ENCODE peak calls at places on chromosome 6, in six cellular contexts. X is K562, S is GM12878, Z is HL-60, I is H1, Q is HepG2. T is an unnamed sample.

GRCh38 chr6:13368716-13369115 is 40.4 kb upstream of the TBC1D7 start:
- DNase-seq in X (no peak), S (no peak), Z (no peak), I (no peak), Q (no peak), T (no peak)

GRCh38 chr6:4914412-4915159 is 89.3 kb downstream of the RPP40 start:
- DNase-seq in X (no peak), S (no peak), Z (no peak), I (no peak), Q (no peak), T (no peak)

GRCh38 chr6:99589290-99589672 is 17.4 kb upstream of the PRDM13 start:
- DNase-seq in X (no peak), S (no peak), Z (no peak), I (peak; percentile 58), Q (no peak), T (peak; percentile 65)

GRCh38 chr6:71419954-71420692 is 131.5 kb downstream of the OGFRL1 start:
- DNase-seq in X (no peak), S (no peak), Z (no peak), I (no peak), Q (no peak), T (peak; percentile 75)

GRCh38 chr6:70336976-70337375 is 34.1 kb upstream of the COL9A1 start:
- DNase-seq in X (no peak), S (no peak), Z (no peak), I (no peak), Q (no peak), T (no peak)

GRCh38 chr6:135251416-135251815 is 70.3 kb downstream of the MYB start:
- DNase-seq in X (no peak), S (no peak), Z (no peak), I (no peak), Q (peak; percentile 88), T (no peak)

GRCh38 chr6:130843575-130844320 is 16.5 kb downstream of the SMLR1 start:
- DNase-seq in X (peak; percentile 32), S (peak; percentile 9), Z (no peak), I (no peak), Q (peak; percentile 74), T (peak; percentile 17)

GRCh38 chr6:6646859-6647258 is 58.3 kb downstream of the LY86 start:
- DNase-seq in X (peak; percentile 39), S (no peak), Z (no peak), I (no peak), Q (no peak), T (no peak)

GRCh38 chr6:157410088-157410487 is 29.1 kb downstream of the ZDHHC14 start:
- DNase-seq in X (no peak), S (no peak), Z (no peak), I (no peak), Q (no peak), T (no peak)

GRCh38 chr6:142902636-142903053 is 42.3 kb downstream of the HIVEP2 start:
- DNase-seq in X (peak; percentile 27), S (peak; percentile 67), Z (no peak), I (no peak), Q (peak; percentile 85), T (peak; percentile 19)

GRCh38 chr6:162099685-162100084 is 627.9 kb downstream of the PRKN start:
- DNase-seq in X (no peak), S (no peak), Z (peak; percentile 79), I (no peak), Q (peak; percentile 42), T (no peak)

GRCh38 chr6:158737082-158737709 is 82.0 kb downstream of the EZR start:
- DNase-seq in X (no peak), S (no peak), Z (no peak), I (no peak), Q (no peak), T (no peak)

GRCh38 chr6:38188677-38189335 is 369.3 kb downstream of the ZFAND3 start:
- DNase-seq in X (no peak), S (no peak), Z (no peak), I (no peak), Q (no peak), T (no peak)

GRCh38 chr6:138461647-138462046 is 37.6 kb downstream of the NHSL1 start:
- DNase-seq in X (no peak), S (no peak), Z (no peak), I (no peak), Q (no peak), T (no peak)

GRCh38 chr6:132052096-132052495 is 100.9 kb upstream of the CCN2 start:
- DNase-seq in X (no peak), S (no peak), Z (no peak), I (no peak), Q (no peak), T (no peak)

GRCh38 chr6:150857062-150857905 is 8.2 kb upstream of the MTHFD1L start:
- DNase-seq in X (no peak), S (no peak), Z (no peak), I (no peak), Q (peak; percentile 15), T (no peak)

GRCh38 chr6:138734585-138734984 is 39.0 kb upstream of the CCDC28A start:
- DNase-seq in X (no peak), S (no peak), Z (no peak), I (no peak), Q (no peak), T (no peak)

GRCh38 chr6:130233332-130233731 is 10.6 kb upstream of the SAMD3 start:
- DNase-seq in X (no peak), S (no peak), Z (no peak), I (no peak), Q (no peak), T (no peak)

GRCh38 chr6:51542466-51542865 is 544.9 kb downstream of the PKHD1 start:
- DNase-seq in X (no peak), S (no peak), Z (no peak), I (no peak), Q (no peak), T (no peak)

GRCh38 chr6:124872361-124873065 is 89.7 kb upstream of the RNF217 start:
- DNase-seq in X (no peak), S (peak; percentile 20), Z (no peak), I (no peak), Q (no peak), T (no peak)

GRCh38 chr6:18405477-18406293 is 18.5 kb downstream of the RNF144B start:
- DNase-seq in X (no peak), S (no peak), Z (no peak), I (no peak), Q (no peak), T (no peak)

GRCh38 chr6:3585320-3585935 is 128.6 kb upstream of the SLC22A23 start:
- DNase-seq in X (no peak), S (no peak), Z (no peak), I (no peak), Q (no peak), T (no peak)
- H3K27ac ChIP-seq in X (no peak overlapping the region), S (no peak overlapping the region), Z (no peak overlapping the region), I (no peak overlapping the region), Q (no peak overlapping the region), T (no peak overlapping the region)

DNA sequence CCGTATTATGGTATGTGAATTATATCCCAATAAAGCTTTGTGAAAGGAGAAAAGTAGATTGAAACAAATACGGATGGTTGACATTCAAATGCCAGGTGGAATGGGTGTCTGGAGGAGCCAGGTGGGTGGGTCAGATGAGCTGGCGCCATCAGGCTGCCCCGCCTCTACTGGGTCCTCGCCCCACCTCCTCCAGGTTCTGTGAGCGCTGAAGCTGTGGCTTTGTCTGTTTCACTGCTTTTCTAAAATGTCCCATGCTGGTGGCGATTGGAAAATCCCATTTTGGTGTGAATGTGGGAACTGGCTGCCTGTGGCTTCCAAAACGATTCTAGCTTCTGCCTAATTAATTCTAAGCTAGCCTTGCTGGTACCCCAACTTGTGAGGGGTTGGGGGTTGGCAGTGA is 16.5 kb downstream of the DUSP22 start:
- DNase-seq in X (no peak), S (no peak), Z (no peak), I (no peak), Q (no peak), T (no peak)
- TF ChIP-seq GABPA in X (no peak), S (no peak), Z (no peak), I (no peak), Q (no peak), T (no peak)

GRCh38 chr6:118383924-118384323 is 164.2 kb upstream of the PLN start:
- DNase-seq in X (no peak), S (no peak), Z (no peak), I (no peak), Q (no peak), T (no peak)

GRCh38 chr6:118382126-118382525 is 166.0 kb upstream of the PLN start:
- DNase-seq in X (no peak), S (no peak), Z (no peak), I (no peak), Q (no peak), T (no peak)

GRCh38 chr6:118387921-118388701 is 160.0 kb upstream of the PLN start:
- DNase-seq in X (no peak), S (no peak), Z (no peak), I (no peak), Q (no peak), T (no peak)

GRCh38 chr6:118391086-118391485 is 157.0 kb upstream of the PLN start:
- DNase-seq in X (no peak), S (no peak), Z (no peak), I (no peak), Q (no peak), T (no peak)

GRCh38 chr6:118386975-118387374 is 161.1 kb upstream of the PLN start:
- DNase-seq in X (no peak), S (no peak), Z (no peak), I (no peak), Q (no peak), T (no peak)
- H3K27ac ChIP-seq in X (no peak overlapping the region), S (no peak overlapping the region), Z (no peak overlapping the region), I (no peak overlapping the region), Q (no peak overlapping the region), T (no peak overlapping the region)

GRCh38 chr6:103734016-103734415 is 1125.7 kb downstream of the HACE1 start:
- DNase-seq in X (no peak), S (no peak), Z (no peak), I (no peak), Q (no peak), T (no peak)

DNA sequence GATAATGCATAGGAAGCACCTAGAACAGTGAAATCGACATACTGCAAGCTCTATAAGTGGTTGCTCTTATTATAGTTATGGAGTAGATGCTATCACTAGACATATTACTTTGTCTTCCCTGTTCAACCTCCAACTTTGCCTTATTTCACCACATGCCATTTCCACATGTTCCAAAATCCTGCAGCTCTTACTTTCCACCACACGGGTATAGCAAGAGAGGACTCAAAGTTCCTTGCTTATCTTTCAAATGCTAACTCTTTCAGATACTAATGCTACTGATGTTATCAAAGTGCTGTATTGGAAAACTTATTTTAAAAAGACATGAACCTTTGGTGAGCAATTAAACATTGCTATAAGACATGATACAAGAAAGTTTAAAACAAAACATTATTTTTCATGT is 1130.1 kb downstream of the HACE1 start:
- DNase-seq in X (no peak), S (no peak), Z (no peak), I (no peak), Q (no peak), T (no peak)
- TF ChIP-seq GABPA in X (no peak), S (no peak), Z (no peak), I (no peak), Q (no peak), T (no peak)

GRCh38 chr6:109038837-109039398 is 55.7 kb downstream of the SESN1 start:
- DNase-seq in X (no peak), S (no peak), Z (no peak), I (no peak), Q (no peak), T (no peak)
- H3K27ac ChIP-seq in X (no peak overlapping the region), S (no peak overlapping the region), Z (no peak overlapping the region), I (no peak overlapping the region), Q (no peak overlapping the region), T (no peak overlapping the region)

GRCh38 chr6:33993653-33994052 is 152.2 kb downstream of the GRM4 start:
- DNase-seq in X (no peak), S (no peak), Z (no peak), I (no peak), Q (no peak), T (peak; percentile 6)
- TF ChIP-seq GABPA in X (no peak), S (no peak), Z (no peak), I (no peak), Q (no peak), T (no peak)

GRCh38 chr6:127177929-127178231 is 59.4 kb downstream of the RSPO3 start:
- DNase-seq in X (no peak), S (no peak), Z (no peak), I (no peak), Q (no peak), T (no peak)
- H3K27ac ChIP-seq in X (no peak overlapping the region), S (no peak overlapping the region), Z (no peak overlapping the region), I (no peak overlapping the region), Q (no peak overlapping the region), T (no peak overlapping the region)